ENCODE peak calls at places on chromosomes 7 and 10, in five cellular contexts. W is upper lobe of left lung, J is HepG2, X is K562, M is GM12878. E is an unnamed sample. For H3K36me3, the result is how much of the 10 kb centered on the place peaks cover.

GRCh38 chr10:108598831-108599230 is 1324.5 kb downstream of the XPNPEP1 start:
- ATAC-seq in M (no peak), W (no peak), J (peak), X (no peak), E (no peak)

GRCh38 chr10:121628859-121629258 is 30.6 kb upstream of the FGFR2 start:
- ATAC-seq in W (no peak), M (no peak), X (no peak), J (no peak), E (no peak)

GRCh38 chr10:63614371-63614891 is 93.2 kb downstream of the REEP3 start:
- ATAC-seq in X (peak), J (no peak), M (no peak), W (no peak), E (no peak)

GRCh38 chr10:106894675-106895074 is 269.8 kb downstream of the SORCS1 start:
- ATAC-seq in M (no peak), W (no peak), J (no peak), X (no peak), E (peak)

GRCh38 chr10:16919076-16919972 is 102.1 kb upstream of the RSU1 start:
- ATAC-seq in X (no peak), M (no peak), W (no peak), J (no peak), E (no peak)

GRCh38 chr7:94392391-94392782 is 2.3 kb upstream of the COL1A2 start:
- ATAC-seq in J (no peak), X (no peak), M (peak), W (no peak), E (no peak)

GRCh38 chr7:21067216-21067615 is 280.5 kb upstream of the SP8 start:
- ATAC-seq in M (no peak), J (no peak), X (no peak), W (no peak), E (no peak)

GRCh38 chr7:41437257-41438196 is 265.4 kb downstream of the INHBA start:
- ATAC-seq in X (no peak), J (no peak), M (no peak), W (no peak), E (no peak)

GRCh38 chr10:95626468-95626867 is 30.0 kb downstream of the ALDH18A1 start:
- ATAC-seq in J (no peak), W (no peak), M (no peak), X (no peak), E (no peak)

GRCh38 chr10:44457259-44457658 is 72.4 kb upstream of the CXCL12 start:
- ATAC-seq in X (no peak), M (no peak), W (no peak), J (no peak), E (no peak)

GRCh38 chr10:35368485-35369048 is 32.3 kb downstream of the CCNY start:
- ATAC-seq in J (peak), W (peak), X (peak), M (no peak), E (no peak)

GRCh38 chr10:13942030-13942429 is 355.3 kb downstream of the PRPF18 start:
- ATAC-seq in X (no peak), W (no peak), J (no peak), M (peak), E (no peak)

GRCh38 chr10:6399241-6399701 is 180.8 kb downstream of the PRKCQ start:
- ATAC-seq in J (no peak), M (no peak), X (no peak), W (peak), E (no peak)

GRCh38 chr7:45921699-45922519 is 837 bp upstream of the IGFBP3 start:
- ATAC-seq in W (peak), J (no peak), M (peak), X (no peak), E (no peak)

GRCh38 chr7:151057737-151057988 is at the start of gene CDK5:
- ATAC-seq in J (no peak), W (no peak), X (no peak), M (no peak), E (no peak)

GRCh38 chr10:103096130-103096529 is 96.9 kb downstream of the NT5C2 start:
- ATAC-seq in W (no peak), X (no peak), J (no peak), M (no peak), E (no peak)

GRCh38 chr10:103105462-103105861 is 87.6 kb downstream of the NT5C2 start:
- ATAC-seq in X (no peak), M (no peak), J (no peak), W (no peak), E (no peak)

GRCh38 chr10:103102195-103102594 is 90.9 kb downstream of the NT5C2 start:
- ATAC-seq in J (no peak), M (no peak), W (no peak), X (no peak), E (no peak)

GRCh38 chr10:103104721-103105120 is 88.4 kb downstream of the NT5C2 start:
- ATAC-seq in J (no peak), X (no peak), W (no peak), M (no peak), E (no peak)

DNA sequence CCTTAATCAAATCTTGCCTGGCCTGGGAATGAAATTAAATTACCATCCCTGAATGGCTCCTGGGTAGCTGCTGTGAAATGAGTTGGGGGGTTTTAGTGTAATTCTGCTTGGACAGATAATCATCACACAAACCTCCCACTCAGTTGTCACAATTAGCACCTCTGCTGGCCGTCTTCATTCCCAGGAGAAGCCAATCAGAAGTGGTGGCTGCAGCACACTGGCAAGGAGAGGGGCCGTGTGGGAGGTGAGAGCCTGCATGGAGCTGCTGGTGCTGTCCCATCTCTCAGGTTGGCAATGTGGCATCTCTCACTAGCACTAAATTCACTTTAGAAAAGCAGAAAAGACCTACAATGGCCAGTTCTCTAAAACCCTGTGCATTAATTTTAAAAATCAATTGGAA is 92.5 kb downstream of the NT5C2 start:
- ATAC-seq in X (no peak), M (no peak), J (no peak), W (no peak), E (no peak)
- H3K36me3 ChIP-seq in X (half or more), M (under half), J (under half), W (under half), E (under half)

DNA sequence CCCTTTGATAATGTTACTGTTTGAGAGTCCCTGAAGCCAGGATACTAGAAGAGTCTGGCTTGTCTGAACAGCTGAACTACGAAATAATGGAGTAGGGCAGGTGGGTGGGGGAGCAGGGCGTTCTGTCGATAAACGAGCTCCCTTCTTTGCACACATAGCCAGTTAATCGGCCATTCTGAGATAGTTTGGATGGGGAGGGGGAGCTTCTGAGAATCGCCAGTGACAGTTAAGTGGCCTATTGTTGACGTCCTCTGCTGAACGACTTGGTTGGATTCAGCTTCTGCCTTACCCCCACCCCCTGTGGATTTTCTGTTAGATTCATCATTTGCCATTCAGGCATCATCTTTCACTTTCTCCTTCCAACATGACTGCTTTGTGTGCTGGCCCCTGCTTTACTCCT is 490 bp downstream of the CPA5 start:
- ATAC-seq in W (no peak), X (no peak), M (no peak), J (no peak), E (no peak)
- TF ChIP-seq EP300 in W (no peak), X (no peak), M (no peak), J (no peak), E (no peak)

DNA sequence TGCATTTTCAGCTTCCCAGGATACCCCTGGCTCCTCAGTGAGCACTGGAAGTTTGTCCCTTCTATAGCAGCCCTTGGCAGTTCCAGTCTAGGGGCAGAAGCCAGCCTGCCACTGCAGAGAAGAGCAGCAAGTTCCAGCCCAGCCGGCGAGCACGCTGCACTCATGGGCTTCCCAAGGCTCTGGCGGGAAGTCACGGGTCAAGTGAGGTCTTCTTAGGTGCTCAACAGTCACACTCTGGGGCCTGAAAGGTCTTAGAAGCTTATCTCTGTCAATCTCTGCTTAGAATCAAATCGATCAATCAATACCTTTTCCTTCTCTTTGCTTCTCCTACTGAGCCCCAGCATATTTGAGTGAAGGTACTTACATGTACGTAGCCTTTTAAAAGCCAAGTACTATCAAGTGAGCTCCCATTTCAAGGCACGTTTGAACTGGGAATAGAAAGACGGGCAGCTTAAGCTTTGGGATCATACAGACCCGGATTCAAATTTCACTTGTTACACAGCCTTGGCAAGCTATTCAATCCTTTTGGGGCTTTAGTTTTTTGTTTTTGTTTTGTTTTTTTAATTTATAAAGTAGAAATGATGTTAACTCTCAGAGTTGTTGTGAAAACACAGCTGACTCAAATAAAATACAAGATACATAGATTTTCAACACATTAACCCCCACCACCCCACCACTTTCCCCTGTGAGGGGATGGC is 152.6 kb upstream of the KLF14 start:
- ATAC-seq in M (no peak), J (no peak), W (no peak), X (no peak), E (no peak)
- H3K36me3 ChIP-seq in M (under half), J (under half), W (under half), X (under half), E (half or more)

GRCh38 chr10:97291357-97292096 is 910 bp downstream of the ARHGAP19 start:
- ATAC-seq in W (no peak), X (peak), M (no peak), J (peak), E (no peak)

GRCh38 chr10:97298223-97298571 is 5.8 kb upstream of the ARHGAP19 start:
- ATAC-seq in W (no peak), M (no peak), X (peak), J (peak), E (no peak)

GRCh38 chr10:97292862-97293198 is 393 bp upstream of the ARHGAP19 start:
- ATAC-seq in M (no peak), W (no peak), X (no peak), J (no peak), E (no peak)

GRCh38 chr10:97297556-97298222 is 5.3 kb upstream of the ARHGAP19 start:
- ATAC-seq in W (peak), M (no peak), J (peak), X (peak), E (no peak)

GRCh38 chr10:97292097-97292861 is at the start of gene ARHGAP19:
- ATAC-seq in M (peak), W (peak), J (peak), X (peak), E (peak)
- TF ChIP-seq EP300 in M (no peak), W (no peak), J (peak), X (peak), E (no peak)

GRCh38 chr10:103776878-103777591 is 78.3 kb downstream of the SH3PXD2A start:
- ATAC-seq in X (no peak), M (peak), W (no peak), J (no peak), E (peak)
- H3K36me3 ChIP-seq in X (under half), M (under half), W (under half), J (under half), E (under half)

DNA sequence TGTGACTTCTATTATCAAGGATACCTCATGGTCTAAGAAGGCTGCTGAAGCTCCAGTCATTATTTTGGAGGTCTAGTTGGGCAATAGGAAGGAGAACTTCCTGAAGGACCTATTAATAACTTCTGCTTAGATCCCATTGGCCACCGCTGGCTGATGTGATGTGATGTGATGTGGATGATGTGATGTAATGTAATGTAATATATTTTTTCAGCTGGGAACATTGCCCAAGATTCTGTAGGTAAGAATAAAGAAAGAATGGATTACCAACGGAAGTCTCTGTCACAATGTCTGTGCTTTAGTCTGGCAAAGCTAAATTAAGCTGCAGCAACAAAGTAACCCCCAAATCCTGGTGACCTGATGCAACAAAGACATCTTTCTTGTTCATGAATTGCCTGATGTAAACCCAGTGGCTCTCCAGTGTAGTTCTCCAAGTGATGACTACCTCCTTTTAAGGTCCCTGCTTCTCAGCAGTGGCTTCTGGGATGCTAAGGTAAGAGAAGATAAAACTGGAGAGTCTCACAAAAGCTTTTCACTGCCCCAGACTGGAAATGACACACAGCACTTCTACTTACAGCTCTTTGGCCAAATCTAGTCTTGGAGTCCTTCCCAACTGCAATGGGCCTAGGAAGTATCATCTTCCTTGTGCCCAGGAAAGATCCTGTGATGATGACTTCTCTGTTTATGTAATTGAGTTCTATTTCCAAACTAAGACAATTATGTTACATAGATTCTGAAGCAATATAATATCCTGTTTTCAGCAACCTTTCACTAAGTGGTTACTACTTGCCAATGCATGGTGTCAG is 233.9 kb downstream of the PTEN start:
- ATAC-seq in J (no peak), M (no peak), W (no peak), X (no peak), E (peak)
- TF ChIP-seq EP300 in J (no peak), M (no peak), W (no peak), X (no peak), E (no peak)

DNA sequence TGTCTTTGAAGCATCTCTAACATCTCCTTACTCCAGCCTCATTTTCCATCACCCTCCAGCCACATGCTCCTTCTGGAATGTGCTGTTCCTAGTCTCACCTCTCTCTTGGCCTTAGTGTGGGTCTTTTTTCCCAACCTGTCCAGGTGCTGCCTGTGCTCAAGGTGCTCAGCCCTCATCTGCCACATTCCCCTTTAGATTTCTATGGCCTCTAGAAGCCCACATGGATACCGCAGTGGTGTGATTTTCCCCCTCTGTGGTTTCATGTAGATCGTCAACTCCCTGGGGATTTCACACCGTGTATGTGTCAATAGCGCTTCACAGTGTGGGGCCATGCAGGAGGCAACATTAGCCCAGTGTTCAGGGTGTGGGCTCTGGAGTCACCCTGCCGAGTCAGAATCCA is 32.5 kb downstream of the BMPER start:
- ATAC-seq in M (no peak), X (no peak), W (no peak), J (no peak), E (no peak)
- H3K36me3 ChIP-seq in M (under half), X (under half), W (under half), J (under half), E (under half)

E was measured in gastroesophageal sphincter.